ENCODE peak calls at places on chromosomes 1 and 21, in seven cellular contexts. One of them, this sample, is unnamed.

GRCh38 chr1:24893431-24893830 is 36.6 kb downstream of the RUNX3 start:
- DNase-seq in heart left ventricle: peak
- DNase-seq in OCI-LY7: no peak
- DNase-seq in uterus: no peak
- DNase-seq in neural progenitor cell: no peak
- DNase-seq in PC-3: no peak
- DNase-seq in RWPE2: peak
- DNase-seq in this sample: no peak

GRCh38 chr1:206792939-206793607 is 20.8 kb upstream of the IL10 start:
- DNase-seq in heart left ventricle: no peak
- DNase-seq in OCI-LY7: no peak
- DNase-seq in uterus: no peak
- DNase-seq in neural progenitor cell: no peak
- DNase-seq in PC-3: no peak
- DNase-seq in RWPE2: no peak
- DNase-seq in this sample: no peak

GRCh38 chr1:13855554-13855953 is 155.6 kb downstream of the PRDM2 start:
- DNase-seq in heart left ventricle: no peak
- DNase-seq in OCI-LY7: no peak
- DNase-seq in uterus: no peak
- DNase-seq in neural progenitor cell: no peak
- DNase-seq in PC-3: no peak
- DNase-seq in RWPE2: no peak
- DNase-seq in this sample: no peak

GRCh38 chr1:244224487-244225430 is 173.7 kb downstream of the ZBTB18 start:
- DNase-seq in heart left ventricle: peak
- DNase-seq in OCI-LY7: no peak
- DNase-seq in uterus: no peak
- DNase-seq in neural progenitor cell: no peak
- DNase-seq in PC-3: no peak
- DNase-seq in RWPE2: no peak
- DNase-seq in this sample: peak

GRCh38 chr1:11455925-11456580 is 22.9 kb upstream of the DISP3 start:
- DNase-seq in heart left ventricle: no peak
- DNase-seq in OCI-LY7: no peak
- DNase-seq in uterus: no peak
- DNase-seq in neural progenitor cell: no peak
- DNase-seq in PC-3: no peak
- DNase-seq in RWPE2: no peak
- DNase-seq in this sample: no peak

GRCh38 chr1:52348704-52349301 is 17.2 kb downstream of the CC2D1B start:
- DNase-seq in heart left ventricle: no peak
- DNase-seq in OCI-LY7: no peak
- DNase-seq in uterus: no peak
- DNase-seq in neural progenitor cell: peak
- DNase-seq in PC-3: peak
- DNase-seq in RWPE2: no peak
- DNase-seq in this sample: no peak

GRCh38 chr1:175830500-175830899 is 87.1 kb upstream of the TNR start:
- DNase-seq in heart left ventricle: no peak
- DNase-seq in OCI-LY7: no peak
- DNase-seq in uterus: no peak
- DNase-seq in neural progenitor cell: no peak
- DNase-seq in PC-3: no peak
- DNase-seq in RWPE2: no peak
- DNase-seq in this sample: no peak

GRCh38 chr1:221963742-221964141 is 221.9 kb upstream of the DUSP10 start:
- DNase-seq in heart left ventricle: no peak
- DNase-seq in OCI-LY7: no peak
- DNase-seq in uterus: no peak
- DNase-seq in neural progenitor cell: no peak
- DNase-seq in PC-3: peak
- DNase-seq in RWPE2: no peak
- DNase-seq in this sample: no peak

GRCh38 chr1:90550616-90551406 is 166.3 kb downstream of the BARHL2 start:
- DNase-seq in heart left ventricle: no peak
- DNase-seq in OCI-LY7: no peak
- DNase-seq in uterus: no peak
- DNase-seq in neural progenitor cell: peak
- DNase-seq in PC-3: peak
- DNase-seq in RWPE2: no peak
- DNase-seq in this sample: no peak

GRCh38 chr1:244163861-244164562 is 112.9 kb downstream of the ZBTB18 start:
- DNase-seq in heart left ventricle: peak
- DNase-seq in OCI-LY7: no peak
- DNase-seq in uterus: no peak
- DNase-seq in neural progenitor cell: no peak
- DNase-seq in PC-3: peak
- DNase-seq in RWPE2: peak
- DNase-seq in this sample: no peak

GRCh38 chr1:171645553-171646336 is 6.7 kb downstream of the MYOC start:
- DNase-seq in heart left ventricle: peak
- DNase-seq in OCI-LY7: no peak
- DNase-seq in uterus: peak
- DNase-seq in neural progenitor cell: no peak
- DNase-seq in PC-3: no peak
- DNase-seq in RWPE2: no peak
- DNase-seq in this sample: peak

GRCh38 chr1:55239548-55239947 is 24.4 kb upstream of the USP24 start:
- DNase-seq in heart left ventricle: no peak
- DNase-seq in OCI-LY7: no peak
- DNase-seq in uterus: no peak
- DNase-seq in neural progenitor cell: no peak
- DNase-seq in PC-3: no peak
- DNase-seq in RWPE2: no peak
- DNase-seq in this sample: no peak

GRCh38 chr1:205775717-205776056 is 405 bp upstream of the RAB29 start:
- DNase-seq in heart left ventricle: no peak
- DNase-seq in OCI-LY7: no peak
- DNase-seq in uterus: no peak
- DNase-seq in neural progenitor cell: no peak
- DNase-seq in PC-3: peak
- DNase-seq in RWPE2: no peak
- DNase-seq in this sample: no peak

GRCh38 chr1:44630116-44630515 is 44.2 kb downstream of the TMEM53 start:
- DNase-seq in heart left ventricle: no peak
- DNase-seq in OCI-LY7: no peak
- DNase-seq in uterus: no peak
- DNase-seq in neural progenitor cell: no peak
- DNase-seq in PC-3: no peak
- DNase-seq in RWPE2: no peak
- DNase-seq in this sample: no peak

GRCh38 chr1:244010191-244010590 is 40.9 kb upstream of the ZBTB18 start:
- DNase-seq in heart left ventricle: no peak
- DNase-seq in OCI-LY7: no peak
- DNase-seq in uterus: no peak
- DNase-seq in neural progenitor cell: peak
- DNase-seq in PC-3: peak
- DNase-seq in RWPE2: no peak
- DNase-seq in this sample: no peak

GRCh38 chr1:225462714-225463574 is 35.1 kb upstream of the LBR start:
- DNase-seq in heart left ventricle: no peak
- DNase-seq in OCI-LY7: no peak
- DNase-seq in uterus: no peak
- DNase-seq in neural progenitor cell: peak
- DNase-seq in PC-3: peak
- DNase-seq in RWPE2: no peak
- DNase-seq in this sample: no peak

GRCh38 chr1:94926365-94926914 is 470 bp downstream of the CNN3 start:
- DNase-seq in heart left ventricle: peak
- DNase-seq in OCI-LY7: no peak
- DNase-seq in uterus: peak
- DNase-seq in neural progenitor cell: peak
- DNase-seq in PC-3: peak
- DNase-seq in RWPE2: peak
- DNase-seq in this sample: peak

GRCh38 chr21:35127851-35128250 is 78.7 kb upstream of the RUNX1 start:
- DNase-seq in heart left ventricle: no peak
- DNase-seq in OCI-LY7: no peak
- DNase-seq in uterus: no peak
- DNase-seq in neural progenitor cell: no peak
- DNase-seq in PC-3: peak
- DNase-seq in RWPE2: no peak
- DNase-seq in this sample: no peak

DNA sequence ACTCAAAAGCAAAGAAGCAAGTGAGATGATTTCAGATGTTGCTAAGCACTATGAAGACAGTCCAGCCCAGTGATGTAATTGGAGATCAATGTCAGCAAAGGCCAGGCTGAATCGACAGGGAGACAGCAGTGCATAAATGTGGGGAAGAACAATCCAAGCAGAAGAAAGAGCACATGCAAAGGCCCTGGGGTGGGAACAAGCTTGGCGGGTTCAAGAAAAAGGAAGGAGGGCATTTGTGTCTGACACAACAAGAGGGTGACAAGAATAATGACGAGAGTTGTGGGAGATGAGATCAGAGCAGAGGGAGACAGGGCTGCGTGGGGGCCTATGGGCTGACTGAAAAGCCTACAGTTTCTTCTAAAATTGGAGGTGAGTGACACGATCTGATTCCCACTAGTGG is 46.9 kb downstream of the TAS1R2 start:
- DNase-seq in heart left ventricle: no peak
- DNase-seq in OCI-LY7: no peak
- DNase-seq in uterus: no peak
- DNase-seq in neural progenitor cell: no peak
- DNase-seq in PC-3: no peak
- DNase-seq in RWPE2: no peak
- DNase-seq in this sample: no peak
- H3K4me3 ChIP-seq in heart left ventricle: no peak
- H3K4me3 ChIP-seq in OCI-LY7: no peak
- H3K4me3 ChIP-seq in uterus: no peak
- H3K4me3 ChIP-seq in neural progenitor cell: no peak
- H3K4me3 ChIP-seq in PC-3: no peak
- H3K4me3 ChIP-seq in RWPE2: no peak
- H3K4me3 ChIP-seq in this sample: no peak

GRCh38 chr1:157161901-157162300 is 23.7 kb upstream of the ETV3 start:
- DNase-seq in heart left ventricle: no peak
- DNase-seq in OCI-LY7: no peak
- DNase-seq in uterus: no peak
- DNase-seq in neural progenitor cell: no peak
- DNase-seq in PC-3: no peak
- DNase-seq in RWPE2: no peak
- DNase-seq in this sample: no peak
- TF ChIP-seq CTCF in heart left ventricle: no peak
- TF ChIP-seq CTCF in OCI-LY7: no peak
- TF ChIP-seq CTCF in uterus: no peak
- TF ChIP-seq CTCF in neural progenitor cell: no peak
- TF ChIP-seq CTCF in PC-3: no peak
- TF ChIP-seq CTCF in RWPE2: no peak
- TF ChIP-seq CTCF in this sample: no peak

GRCh38 chr1:6360517-6360916 is 33.0 kb downstream of the ACOT7 start:
- DNase-seq in heart left ventricle: no peak
- DNase-seq in OCI-LY7: no peak
- DNase-seq in uterus: no peak
- DNase-seq in neural progenitor cell: no peak
- DNase-seq in PC-3: no peak
- DNase-seq in RWPE2: no peak
- DNase-seq in this sample: no peak
- H3K27ac ChIP-seq in heart left ventricle: peak
- H3K27ac ChIP-seq in OCI-LY7: no peak
- H3K27ac ChIP-seq in uterus: peak
- H3K27ac ChIP-seq in neural progenitor cell: no peak
- H3K27ac ChIP-seq in PC-3: no peak
- H3K27ac ChIP-seq in RWPE2: peak
- H3K27ac ChIP-seq in this sample: no peak

GRCh38 chr21:43894206-43894577 is 29.2 kb downstream of the AGPAT3 start:
- DNase-seq in heart left ventricle: no peak
- DNase-seq in OCI-LY7: no peak
- DNase-seq in uterus: no peak
- DNase-seq in neural progenitor cell: no peak
- DNase-seq in PC-3: no peak
- DNase-seq in RWPE2: no peak
- DNase-seq in this sample: no peak
- H3K4me3 ChIP-seq in heart left ventricle: peak
- H3K4me3 ChIP-seq in OCI-LY7: no peak
- H3K4me3 ChIP-seq in uterus: no peak
- H3K4me3 ChIP-seq in neural progenitor cell: no peak
- H3K4me3 ChIP-seq in PC-3: no peak
- H3K4me3 ChIP-seq in RWPE2: no peak
- H3K4me3 ChIP-seq in this sample: no peak

DNA sequence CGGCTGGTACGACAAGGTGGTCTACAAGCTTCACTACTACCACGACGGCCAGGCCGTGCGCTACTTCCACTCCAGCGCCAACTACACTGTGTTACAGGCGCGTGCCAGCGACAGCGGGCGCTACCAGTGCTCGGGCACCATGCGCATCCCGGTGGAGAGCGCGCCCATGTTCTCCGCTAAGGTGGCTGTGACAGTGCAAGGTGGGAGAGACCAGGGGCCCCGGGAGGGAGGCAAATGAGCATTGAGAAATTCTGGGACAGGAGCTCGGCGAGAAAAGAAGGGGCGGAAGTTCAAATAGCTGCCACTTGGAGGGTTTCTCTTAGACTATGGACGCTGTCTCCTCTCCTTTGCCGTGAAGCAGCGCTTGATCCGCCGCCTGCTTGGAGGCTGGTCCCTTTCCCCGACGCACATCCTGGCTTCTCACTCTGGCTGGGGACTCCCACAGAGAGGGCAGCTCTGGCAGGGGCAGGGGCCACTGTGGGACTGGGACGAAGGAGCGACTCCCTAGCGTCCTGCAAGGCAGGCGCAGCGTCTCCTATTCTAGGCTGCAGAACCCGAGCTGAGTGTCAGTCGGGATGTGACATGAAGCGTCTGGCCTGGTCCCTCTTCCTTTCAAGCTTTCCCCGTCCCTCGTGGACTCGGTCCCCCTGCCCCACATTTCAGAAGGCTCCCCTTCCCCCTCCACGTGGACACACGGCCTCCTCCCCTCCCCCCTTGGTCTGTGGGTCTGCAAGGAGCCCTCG is 4.7 kb downstream of the FCRLB start:
- DNase-seq in heart left ventricle: peak
- DNase-seq in OCI-LY7: peak
- DNase-seq in uterus: peak
- DNase-seq in neural progenitor cell: peak
- DNase-seq in PC-3: peak
- DNase-seq in RWPE2: peak
- DNase-seq in this sample: peak
- TF ChIP-seq CTCF in heart left ventricle: no peak
- TF ChIP-seq CTCF in OCI-LY7: peak
- TF ChIP-seq CTCF in uterus: peak
- TF ChIP-seq CTCF in neural progenitor cell: peak
- TF ChIP-seq CTCF in PC-3: no peak
- TF ChIP-seq CTCF in RWPE2: peak
- TF ChIP-seq CTCF in this sample: no peak

GRCh38 chr1:151007853-151008243 is 401 bp upstream of the PRUNE1 start:
- DNase-seq in heart left ventricle: no peak
- DNase-seq in OCI-LY7: no peak
- DNase-seq in uterus: no peak
- DNase-seq in neural progenitor cell: no peak
- DNase-seq in PC-3: no peak
- DNase-seq in RWPE2: no peak
- DNase-seq in this sample: no peak
- H3K27ac ChIP-seq in heart left ventricle: peak
- H3K27ac ChIP-seq in OCI-LY7: peak
- H3K27ac ChIP-seq in uterus: peak
- H3K27ac ChIP-seq in neural progenitor cell: no peak
- H3K27ac ChIP-seq in PC-3: peak
- H3K27ac ChIP-seq in RWPE2: peak
- H3K27ac ChIP-seq in this sample: peak

This sample was measured in tibial nerve.